ENCODE peak calls at places on chromosomes 12 and 14, in nine cellular contexts. F is left lung, O is endodermal cell, B is OCI-LY7, G is prostate gland, X is testis, M is cardiac fibroblast, D is HCT116, L is upper lobe of left lung. T is an unnamed sample.

GRCh38 chr14:53365516-53366130 is 212.5 kb upstream of the DDHD1 start:
- DNase-seq in F (no peak), O (no peak), B (no peak), G (no peak), X (no peak), M (peak), D (no peak), L (no peak), T (peak)

GRCh38 chr12:53820907-53821306 is 69.1 kb upstream of the CISTR start:
- DNase-seq in F (no peak), O (no peak), B (no peak), G (no peak), X (no peak), M (no peak), D (no peak), L (no peak), T (no peak)

GRCh38 chr12:77946541-77947021 is 115.9 kb downstream of the NAV3 start:
- DNase-seq in F (no peak), O (no peak), B (no peak), G (no peak), X (no peak), M (peak), D (no peak), L (no peak), T (peak)

GRCh38 chr12:22287776-22288621 is 46.5 kb downstream of the ST8SIA1 start:
- DNase-seq in F (no peak), O (peak), B (no peak), G (no peak), X (no peak), M (peak), D (no peak), L (no peak), T (peak)

GRCh38 chr12:121145221-121145620 is 12.5 kb downstream of the P2RX7 start:
- DNase-seq in F (no peak), O (no peak), B (no peak), G (no peak), X (no peak), M (no peak), D (no peak), L (peak), T (peak)

GRCh38 chr12:122096591-122097149 is 18.1 kb downstream of the MLXIP start:
- DNase-seq in F (no peak), O (no peak), B (no peak), G (no peak), X (no peak), M (peak), D (no peak), L (no peak), T (peak)

GRCh38 chr14:36524220-36524837 is 4.3 kb upstream of the NKX2-1 start:
- DNase-seq in F (peak), O (peak), B (no peak), G (no peak), X (no peak), M (no peak), D (no peak), L (peak), T (no peak)

GRCh38 chr14:74934476-74935339 is 11.6 kb upstream of the RPS6KL1 start:
- DNase-seq in F (peak), O (peak), B (no peak), G (no peak), X (peak), M (peak), D (no peak), L (peak), T (no peak)

GRCh38 chr12:62256408-62257079 is 3.7 kb upstream of the USP15 start:
- DNase-seq in F (no peak), O (no peak), B (no peak), G (no peak), X (peak), M (peak), D (no peak), L (no peak), T (peak)

GRCh38 chr12:52234226-52234810 is 1.3 kb downstream of the KRT7 start:
- DNase-seq in F (no peak), O (no peak), B (no peak), G (no peak), X (no peak), M (no peak), D (no peak), L (peak), T (no peak)

GRCh38 chr12:81835783-81836182 is 76.6 kb upstream of the PPFIA2 start:
- DNase-seq in F (no peak), O (no peak), B (no peak), G (no peak), X (no peak), M (no peak), D (no peak), L (no peak), T (no peak)

GRCh38 chr12:76356094-76356493 is 7.9 kb upstream of the BBS10 start:
- DNase-seq in F (no peak), O (no peak), B (no peak), G (no peak), X (no peak), M (no peak), D (no peak), L (no peak), T (no peak)

GRCh38 chr12:9721394-9722092 is 11.4 kb downstream of the CLECL1 start:
- DNase-seq in F (no peak), O (no peak), B (peak), G (no peak), X (no peak), M (peak), D (no peak), L (no peak), T (peak)

GRCh38 chr12:111673503-111673902 is 12.3 kb downstream of the BRAP start:
- DNase-seq in F (no peak), O (no peak), B (peak), G (no peak), X (no peak), M (peak), D (peak), L (no peak), T (peak)

GRCh38 chr12:85626031-85626781 is 210.0 kb downstream of the RASSF9 start:
- DNase-seq in F (no peak), O (no peak), B (no peak), G (no peak), X (no peak), M (peak), D (peak), L (no peak), T (peak)

GRCh38 chr12:120680165-120680738 is 6.7 kb upstream of the MLEC start:
- DNase-seq in F (no peak), O (peak), B (peak), G (no peak), X (no peak), M (no peak), D (no peak), L (no peak), T (no peak)

GRCh38 chr14:73173092-73173735 is 36.9 kb downstream of the PSEN1 start:
- DNase-seq in F (no peak), O (no peak), B (peak), G (no peak), X (no peak), M (peak), D (peak), L (no peak), T (peak)

GRCh38 chr14:34052658-34053014 is 101.8 kb upstream of the EGLN3 start:
- DNase-seq in F (no peak), O (peak), B (no peak), G (no peak), X (no peak), M (peak), D (peak), L (no peak), T (peak)

GRCh38 chr12:106673151-106673550 is 90.3 kb downstream of the RFX4 start:
- DNase-seq in F (no peak), O (peak), B (no peak), G (no peak), X (no peak), M (no peak), D (no peak), L (no peak), T (no peak)

GRCh38 chr14:106843951-106844483 is 1317.6 kb downstream of the TMEM121 start:
- DNase-seq in F (peak), O (no peak), B (peak), G (peak), X (peak), M (no peak), D (no peak), L (peak), T (no peak)

GRCh38 chr12:47557401-47557800 is 148.4 kb downstream of the RPAP3 start:
- DNase-seq in F (no peak), O (no peak), B (no peak), G (no peak), X (no peak), M (no peak), D (no peak), L (no peak), T (no peak)

GRCh38 chr14:34465069-34465859 is 3.2 kb upstream of the SPTSSA start:
- DNase-seq in F (no peak), O (no peak), B (no peak), G (no peak), X (no peak), M (peak), D (no peak), L (no peak), T (peak)

GRCh38 chr14:100592461-100592871 is 5.2 kb upstream of the BEGAIN start:
- DNase-seq in F (peak), O (peak), B (no peak), G (no peak), X (no peak), M (no peak), D (no peak), L (no peak), T (no peak)

GRCh38 chr14:104112609-104113571 is 25.5 kb upstream of the KIF26A start:
- DNase-seq in F (peak), O (peak), B (no peak), G (no peak), X (no peak), M (no peak), D (no peak), L (no peak), T (no peak)

GRCh38 chr14:49405291-49405690 is 180.9 kb downstream of the RPS29 start:
- DNase-seq in F (no peak), O (no peak), B (no peak), G (no peak), X (no peak), M (peak), D (no peak), L (no peak), T (peak)

GRCh38 chr12:114319422-114319821 is 86.5 kb downstream of the TBX5 start:
- DNase-seq in F (no peak), O (no peak), B (no peak), G (no peak), X (no peak), M (peak), D (no peak), L (no peak), T (peak)

GRCh38 chr12:171743-172705 is 41.9 kb downstream of the SLC6A12 start:
- DNase-seq in F (peak), O (no peak), B (no peak), G (no peak), X (peak), M (no peak), D (no peak), L (no peak), T (no peak)

GRCh38 chr12:91687052-91688017 is 458.3 kb downstream of the BTG1 start:
- DNase-seq in F (no peak), O (no peak), B (no peak), G (no peak), X (no peak), M (no peak), D (peak), L (no peak), T (no peak)

GRCh38 chr14:56102901-56103409 is 15.3 kb upstream of the PELI2 start:
- DNase-seq in F (no peak), O (no peak), B (no peak), G (no peak), X (no peak), M (peak), D (no peak), L (no peak), T (no peak)

GRCh38 chr12:127779301-127780045 is 487.5 kb upstream of the TMEM132C start:
- DNase-seq in F (no peak), O (peak), B (no peak), G (no peak), X (no peak), M (no peak), D (no peak), L (no peak), T (no peak)

GRCh38 chr14:103994535-103995184 is 52.3 kb upstream of the RD3L start:
- DNase-seq in F (no peak), O (no peak), B (no peak), G (no peak), X (no peak), M (no peak), D (no peak), L (no peak), T (no peak)

GRCh38 chr14:30298266-30298795 is 260.6 kb upstream of the G2E3 start:
- DNase-seq in F (no peak), O (peak), B (no peak), G (no peak), X (no peak), M (no peak), D (no peak), L (no peak), T (no peak)

GRCh38 chr14:60590907-60591510 is 58.3 kb downstream of the SIX1 start:
- DNase-seq in F (no peak), O (no peak), B (no peak), G (peak), X (no peak), M (no peak), D (no peak), L (no peak), T (no peak)

GRCh38 chr12:108495054-108495453 is 20.0 kb upstream of the FICD start:
- DNase-seq in F (no peak), O (peak), B (peak), G (no peak), X (peak), M (peak), D (peak), L (no peak), T (peak)
- TF ChIP-seq CTCF in F (peak), O (peak), B (peak), G (no peak), X (no peak), M (peak), D (peak), L (peak), T (peak)

DNA sequence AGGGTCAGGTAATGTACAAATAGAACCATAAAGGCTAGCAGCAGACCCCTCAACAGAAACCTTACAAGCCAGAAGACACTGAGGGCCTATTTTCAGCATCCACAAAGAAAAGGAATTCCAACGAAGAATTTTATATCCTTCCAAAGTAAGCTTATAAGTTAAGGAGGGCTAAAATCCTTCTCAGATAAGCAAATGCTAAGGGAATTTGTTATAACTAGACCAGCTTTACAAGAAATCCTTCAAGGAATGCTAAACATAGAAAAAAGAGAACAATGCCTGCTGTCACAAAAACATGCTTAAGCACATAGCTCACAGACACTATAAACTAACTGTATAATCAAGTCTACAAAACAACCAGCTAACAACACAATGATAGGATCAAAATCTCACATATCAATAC is 130.7 kb upstream of the RPL10L start:
- DNase-seq in F (no peak), O (no peak), B (no peak), G (no peak), X (no peak), M (no peak), D (no peak), L (no peak), T (no peak)
- H3K4me3 ChIP-seq in F (no peak), O (no peak), B (no peak), G (no peak), X (no peak), M (no peak), D (no peak), L (no peak), T (no peak)

DNA sequence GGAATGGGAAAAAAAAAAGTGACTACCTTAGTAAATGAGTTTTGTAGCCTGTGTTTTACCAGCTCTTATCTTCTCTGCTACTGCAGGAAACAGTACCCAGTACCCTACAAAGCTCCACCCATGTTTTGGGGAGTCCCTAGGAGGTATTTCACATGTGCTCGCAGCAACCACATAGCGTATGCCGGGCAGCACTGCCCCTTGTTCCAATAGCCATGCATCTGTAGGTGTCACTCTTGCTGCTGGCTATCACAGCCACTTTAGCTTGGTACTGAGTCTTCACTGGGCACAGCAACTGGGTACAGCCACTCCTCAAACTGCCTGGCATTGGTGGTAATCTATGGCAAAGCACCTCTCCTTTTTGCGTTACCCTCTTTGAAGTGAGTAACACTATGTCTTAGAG is 2.0 kb upstream of the MDM1 start:
- DNase-seq in F (no peak), O (peak), B (peak), G (no peak), X (peak), M (no peak), D (no peak), L (peak), T (no peak)
- TF ChIP-seq CTCF in F (no peak), O (peak), B (no peak), G (no peak), X (no peak), M (no peak), D (no peak), L (no peak), T (no peak)

GRCh38 chr12:32390572-32391219 is 8.7 kb upstream of the FGD4 start:
- DNase-seq in F (peak), O (peak), B (no peak), G (no peak), X (peak), M (peak), D (no peak), L (peak), T (peak)
- H3K4me3 ChIP-seq in F (peak), O (no peak), B (no peak), G (peak), X (peak), M (peak), D (no peak), L (no peak), T (peak)

GRCh38 chr12:56839489-56840442 is 76.6 kb downstream of the HSD17B6 start:
- DNase-seq in F (no peak), O (peak), B (peak), G (peak), X (peak), M (peak), D (peak), L (peak), T (peak)
- TF ChIP-seq CTCF in F (peak), O (peak), B (peak), G (no peak), X (peak), M (peak), D (peak), L (peak), T (peak)

GRCh38 chr14:67413806-67414769 is 2.1 kb upstream of the PLEK2 start:
- DNase-seq in F (no peak), O (peak), B (no peak), G (no peak), X (no peak), M (peak), D (peak), L (peak), T (peak)

GRCh38 chr14:67410313-67410712 is 1.7 kb downstream of the PLEK2 start:
- DNase-seq in F (no peak), O (no peak), B (no peak), G (no peak), X (no peak), M (no peak), D (no peak), L (no peak), T (no peak)

GRCh38 chr14:67411820-67412421 is at the start of gene PLEK2:
- DNase-seq in F (peak), O (no peak), B (no peak), G (peak), X (peak), M (peak), D (peak), L (peak), T (peak)

GRCh38 chr14:67409461-67409860 is 2.5 kb downstream of the PLEK2 start:
- DNase-seq in F (no peak), O (no peak), B (no peak), G (peak), X (no peak), M (no peak), D (no peak), L (no peak), T (no peak)

GRCh38 chr14:67411375-67411774 is 590 bp downstream of the PLEK2 start:
- DNase-seq in F (no peak), O (no peak), B (no peak), G (no peak), X (no peak), M (no peak), D (no peak), L (no peak), T (no peak)
- H3K4me3 ChIP-seq in F (peak), O (no peak), B (no peak), G (peak), X (peak), M (peak), D (peak), L (no peak), T (peak)

DNA sequence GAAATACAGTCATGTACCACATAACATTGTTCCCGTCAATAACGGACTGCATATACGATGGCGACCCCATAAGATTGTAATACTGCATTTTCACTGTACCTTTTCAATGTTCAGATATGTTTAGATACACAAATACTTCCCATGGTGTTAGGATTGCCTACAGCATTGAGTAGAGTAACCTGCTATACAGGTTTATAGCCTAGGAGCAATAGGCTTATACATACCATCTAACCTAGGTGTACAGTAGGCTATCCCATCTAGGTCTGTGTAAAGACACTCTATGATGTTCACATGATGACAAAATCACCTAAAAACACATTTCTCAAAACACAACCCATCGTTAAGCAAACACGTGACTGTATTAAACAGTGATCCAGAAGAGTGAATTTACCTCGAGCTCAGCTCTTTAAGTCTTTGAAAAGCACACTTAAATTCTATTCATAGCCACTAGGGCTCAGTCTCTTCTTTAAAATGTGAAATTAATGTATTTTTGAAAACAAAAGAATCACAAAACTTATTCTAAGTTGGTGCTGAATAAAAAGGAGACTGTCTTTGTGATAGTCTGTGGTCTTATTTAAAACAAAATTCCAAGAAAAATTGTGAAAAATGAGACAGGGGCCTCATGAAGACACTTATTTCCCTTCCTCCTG is 239.1 kb upstream of the ARID2 start:
- DNase-seq in F (no peak), O (no peak), B (no peak), G (no peak), X (no peak), M (no peak), D (no peak), L (no peak), T (no peak)
- TF ChIP-seq CTCF in F (no peak), O (peak), B (peak), G (no peak), X (no peak), M (no peak), D (no peak), L (no peak), T (no peak)

GRCh38 chr12:58916153-58916709 is 4.1 kb downstream of the LRIG3 start:
- DNase-seq in F (no peak), O (no peak), B (no peak), G (no peak), X (no peak), M (no peak), D (no peak), L (no peak), T (no peak)
- H3K4me3 ChIP-seq in F (no peak), O (peak), B (no peak), G (no peak), X (no peak), M (no peak), D (no peak), L (no peak), T (no peak)

GRCh38 chr12:65305346-65305950 is 27.0 kb downstream of the MSRB3 start:
- DNase-seq in F (no peak), O (no peak), B (no peak), G (no peak), X (no peak), M (no peak), D (no peak), L (no peak), T (no peak)

GRCh38 chr12:65300067-65300466 is 21.6 kb downstream of the MSRB3 start:
- DNase-seq in F (no peak), O (no peak), B (no peak), G (no peak), X (no peak), M (no peak), D (no peak), L (no peak), T (no peak)

GRCh38 chr12:65296503-65297265 is 18.2 kb downstream of the MSRB3 start:
- DNase-seq in F (no peak), O (no peak), B (no peak), G (no peak), X (no peak), M (no peak), D (no peak), L (no peak), T (no peak)

GRCh38 chr12:65302891-65303290 is 24.4 kb downstream of the MSRB3 start:
- DNase-seq in F (no peak), O (no peak), B (no peak), G (no peak), X (no peak), M (no peak), D (no peak), L (no peak), T (no peak)

GRCh38 chr12:65300679-65301349 is 22.3 kb downstream of the MSRB3 start:
- DNase-seq in F (no peak), O (peak), B (peak), G (no peak), X (no peak), M (no peak), D (peak), L (no peak), T (peak)
- TF ChIP-seq CTCF in F (no peak), O (peak), B (peak), G (no peak), X (no peak), M (peak), D (peak), L (peak), T (peak)